ENCODE peak calls at places on chromosomes 6 and 20, in six cellular contexts. One of them, this sample, is unnamed.

GRCh38 chr6:13404115-13404891 is 76.0 kb upstream of the TBC1D7 start:
- DNase-seq in tibial artery: no peak
- DNase-seq in fibroblast of lung: peak; percentile 82
- DNase-seq in AG04450: no peak
- DNase-seq in fibroblast of the aortic adventitia: peak; percentile 51
- DNase-seq in GM12864: no peak
- DNase-seq in this sample: no peak

GRCh38 chr6:120405947-120406346 is 928.3 kb downstream of the TBC1D32 start:
- DNase-seq in tibial artery: no peak
- DNase-seq in fibroblast of lung: no peak
- DNase-seq in AG04450: no peak
- DNase-seq in fibroblast of the aortic adventitia: no peak
- DNase-seq in GM12864: no peak
- DNase-seq in this sample: no peak

GRCh38 chr6:4545929-4546328 is 230.3 kb upstream of the CDYL start:
- DNase-seq in tibial artery: no peak
- DNase-seq in fibroblast of lung: no peak
- DNase-seq in AG04450: no peak
- DNase-seq in fibroblast of the aortic adventitia: no peak
- DNase-seq in GM12864: no peak
- DNase-seq in this sample: no peak

GRCh38 chr6:21935561-21936028 is 342.0 kb downstream of the SOX4 start:
- DNase-seq in tibial artery: no peak
- DNase-seq in fibroblast of lung: peak; percentile 68
- DNase-seq in AG04450: no peak
- DNase-seq in fibroblast of the aortic adventitia: peak; percentile 73
- DNase-seq in GM12864: no peak
- DNase-seq in this sample: peak; percentile 68

GRCh38 chr6:71886184-71887005 is at the start of gene RIMS1:
- DNase-seq in tibial artery: no peak
- DNase-seq in fibroblast of lung: peak; percentile 23
- DNase-seq in AG04450: no peak
- DNase-seq in fibroblast of the aortic adventitia: peak; percentile 0
- DNase-seq in GM12864: no peak
- DNase-seq in this sample: peak; percentile 68

GRCh38 chr6:48087448-48087847 is 23.5 kb downstream of the PTCHD4 start:
- DNase-seq in tibial artery: no peak
- DNase-seq in fibroblast of lung: no peak
- DNase-seq in AG04450: no peak
- DNase-seq in fibroblast of the aortic adventitia: peak; percentile 77
- DNase-seq in GM12864: no peak
- DNase-seq in this sample: peak; percentile 14

GRCh38 chr6:129306826-129307225 is 403.2 kb downstream of the ARHGAP18 start:
- DNase-seq in tibial artery: no peak
- DNase-seq in fibroblast of lung: no peak
- DNase-seq in AG04450: no peak
- DNase-seq in fibroblast of the aortic adventitia: no peak
- DNase-seq in GM12864: no peak
- DNase-seq in this sample: no peak

GRCh38 chr6:133964052-133964451 is 11.0 kb downstream of the TBPL1 start:
- DNase-seq in tibial artery: no peak
- DNase-seq in fibroblast of lung: peak; percentile 92
- DNase-seq in AG04450: peak; percentile 80
- DNase-seq in fibroblast of the aortic adventitia: peak; percentile 72
- DNase-seq in GM12864: no peak
- DNase-seq in this sample: peak; percentile 27

GRCh38 chr6:134288538-134289203 is 29.2 kb downstream of the SGK1 start:
- DNase-seq in tibial artery: no peak
- DNase-seq in fibroblast of lung: peak; percentile 88
- DNase-seq in AG04450: peak; percentile 69
- DNase-seq in fibroblast of the aortic adventitia: peak; percentile 89
- DNase-seq in GM12864: no peak
- DNase-seq in this sample: peak; percentile 27

DNA sequence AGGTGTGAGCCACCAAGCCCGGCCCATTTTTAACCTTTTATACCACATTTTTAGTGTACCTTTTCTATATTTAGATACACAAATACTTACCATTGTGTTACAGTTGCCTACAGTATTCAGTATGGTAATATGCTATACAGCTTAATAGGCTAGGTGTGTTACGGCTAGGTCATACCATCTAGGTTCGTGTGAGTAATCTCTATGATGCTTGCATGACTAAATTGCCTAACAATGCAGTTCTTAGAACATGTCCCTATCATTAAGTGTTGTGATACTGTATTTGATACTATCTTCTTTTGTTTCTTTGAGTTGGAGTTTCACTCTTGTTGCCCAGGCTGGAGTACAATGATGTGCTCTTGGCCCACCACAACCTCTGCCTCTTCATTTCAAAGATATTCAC is 387.7 kb upstream of the SASH1 start:
- DNase-seq in tibial artery: no peak
- DNase-seq in fibroblast of lung: no peak
- DNase-seq in AG04450: no peak
- DNase-seq in fibroblast of the aortic adventitia: no peak
- DNase-seq in GM12864: no peak
- DNase-seq in this sample: no peak
- H3K4me3 ChIP-seq in tibial artery: no peak overlapping the region
- H3K4me3 ChIP-seq in fibroblast of lung: no peak overlapping the region
- H3K4me3 ChIP-seq in AG04450: no peak overlapping the region
- H3K4me3 ChIP-seq in fibroblast of the aortic adventitia: no peak overlapping the region
- H3K4me3 ChIP-seq in GM12864: no peak overlapping the region
- H3K4me3 ChIP-seq in this sample: no peak overlapping the region

GRCh38 chr20:25481918-25482253 is 74.4 kb downstream of the GINS1 start:
- DNase-seq in tibial artery: no peak
- DNase-seq in fibroblast of lung: no peak
- DNase-seq in AG04450: no peak
- DNase-seq in fibroblast of the aortic adventitia: no peak
- DNase-seq in GM12864: no peak
- DNase-seq in this sample: no peak

GRCh38 chr20:25480156-25480555 is 72.7 kb downstream of the GINS1 start:
- DNase-seq in tibial artery: no peak
- DNase-seq in fibroblast of lung: no peak
- DNase-seq in AG04450: no peak
- DNase-seq in fibroblast of the aortic adventitia: no peak
- DNase-seq in GM12864: no peak
- DNase-seq in this sample: no peak

GRCh38 chr20:25480797-25481196 is 73.3 kb downstream of the GINS1 start:
- DNase-seq in tibial artery: no peak
- DNase-seq in fibroblast of lung: no peak
- DNase-seq in AG04450: no peak
- DNase-seq in fibroblast of the aortic adventitia: no peak
- DNase-seq in GM12864: no peak
- DNase-seq in this sample: no peak

GRCh38 chr20:25479638-25480037 is 72.2 kb downstream of the GINS1 start:
- DNase-seq in tibial artery: no peak
- DNase-seq in fibroblast of lung: no peak
- DNase-seq in AG04450: no peak
- DNase-seq in fibroblast of the aortic adventitia: no peak
- DNase-seq in GM12864: no peak
- DNase-seq in this sample: no peak

GRCh38 chr20:25481235-25481917 is 73.9 kb downstream of the GINS1 start:
- DNase-seq in tibial artery: no peak
- DNase-seq in fibroblast of lung: no peak
- DNase-seq in AG04450: no peak
- DNase-seq in fibroblast of the aortic adventitia: no peak
- DNase-seq in GM12864: no peak
- DNase-seq in this sample: no peak
- TF ChIP-seq CTCF in tibial artery: no peak
- TF ChIP-seq CTCF in fibroblast of lung: peak; percentile 10
- TF ChIP-seq CTCF in AG04450: peak; percentile 26
- TF ChIP-seq CTCF in fibroblast of the aortic adventitia: peak; percentile 23
- TF ChIP-seq CTCF in GM12864: no peak
- TF ChIP-seq CTCF in this sample: no peak

GRCh38 chr20:3760980-3761379 is 6.6 kb downstream of the ADISSP start:
- DNase-seq in tibial artery: no peak
- DNase-seq in fibroblast of lung: no peak
- DNase-seq in AG04450: no peak
- DNase-seq in fibroblast of the aortic adventitia: no peak
- DNase-seq in GM12864: no peak
- DNase-seq in this sample: no peak

GRCh38 chr20:3765171-3765887 is 2.2 kb downstream of the ADISSP start:
- DNase-seq in tibial artery: no peak
- DNase-seq in fibroblast of lung: no peak
- DNase-seq in AG04450: no peak
- DNase-seq in fibroblast of the aortic adventitia: no peak
- DNase-seq in GM12864: no peak
- DNase-seq in this sample: no peak

GRCh38 chr20:3764659-3765058 is 2.9 kb downstream of the ADISSP start:
- DNase-seq in tibial artery: no peak
- DNase-seq in fibroblast of lung: no peak
- DNase-seq in AG04450: no peak
- DNase-seq in fibroblast of the aortic adventitia: no peak
- DNase-seq in GM12864: no peak
- DNase-seq in this sample: no peak

GRCh38 chr20:3766381-3766780 is 1.2 kb downstream of the ADISSP start:
- DNase-seq in tibial artery: no peak
- DNase-seq in fibroblast of lung: no peak
- DNase-seq in AG04450: no peak
- DNase-seq in fibroblast of the aortic adventitia: no peak
- DNase-seq in GM12864: no peak
- DNase-seq in this sample: no peak

GRCh38 chr20:3763691-3764601 is 3.6 kb downstream of the ADISSP start:
- DNase-seq in tibial artery: no peak
- DNase-seq in fibroblast of lung: no peak
- DNase-seq in AG04450: no peak
- DNase-seq in fibroblast of the aortic adventitia: no peak
- DNase-seq in GM12864: no peak
- DNase-seq in this sample: no peak
- H3K4me3 ChIP-seq in tibial artery: no peak overlapping the region
- H3K4me3 ChIP-seq in fibroblast of lung: no peak overlapping the region
- H3K4me3 ChIP-seq in AG04450: no peak overlapping the region
- H3K4me3 ChIP-seq in fibroblast of the aortic adventitia: no peak overlapping the region
- H3K4me3 ChIP-seq in GM12864: no peak overlapping the region
- H3K4me3 ChIP-seq in this sample: no peak overlapping the region

GRCh38 chr20:17968366-17969275 is at the start of the genes MGME1 and SNX5:
- DNase-seq in tibial artery: peak; percentile 99
- DNase-seq in fibroblast of lung: peak; percentile 99
- DNase-seq in AG04450: peak; percentile 98
- DNase-seq in fibroblast of the aortic adventitia: peak; percentile 99
- DNase-seq in GM12864: peak; percentile 98
- DNase-seq in this sample: peak; percentile 100
- TF ChIP-seq CTCF in tibial artery: no peak
- TF ChIP-seq CTCF in fibroblast of lung: no peak
- TF ChIP-seq CTCF in AG04450: no peak
- TF ChIP-seq CTCF in fibroblast of the aortic adventitia: no peak
- TF ChIP-seq CTCF in GM12864: no peak
- TF ChIP-seq CTCF in this sample: no peak

This sample was measured in GM12865.